ENCODE peak calls at places on chromosomes 5 and 9, in four cellular contexts. One of them, this sample, is unnamed.

GRCh38 chr5:1156033-1156753 is 44.3 kb upstream of the SLC12A7 start:
- DNase-seq in HCEC 1CT: no peak
- DNase-seq in HTR-8/SVneo: no peak
- DNase-seq in GM10248: no peak
- DNase-seq in this sample: no peak

GRCh38 chr9:109604788-109605187 is 106.7 kb upstream of the PTPN3 start:
- DNase-seq in HTR-8/SVneo: no peak
- DNase-seq in GM10248: no peak
- DNase-seq in HCEC 1CT: no peak
- DNase-seq in this sample: no peak

GRCh38 chr9:82543726-82544125 is 519.2 kb downstream of the RASEF start:
- DNase-seq in GM10248: no peak
- DNase-seq in HCEC 1CT: no peak
- DNase-seq in HTR-8/SVneo: no peak
- DNase-seq in this sample: no peak

GRCh38 chr5:113226337-113226736 is 208.5 kb downstream of the TSSK1B start:
- DNase-seq in HTR-8/SVneo: no peak
- DNase-seq in HCEC 1CT: no peak
- DNase-seq in GM10248: no peak
- DNase-seq in this sample: no peak

GRCh38 chr9:96453625-96454024 is 3.7 kb downstream of the HABP4 start:
- DNase-seq in HCEC 1CT: peak
- DNase-seq in HTR-8/SVneo: peak
- DNase-seq in GM10248: no peak
- DNase-seq in this sample: peak

GRCh38 chr9:21077842-21078241 is at the start of gene IFNB1:
- DNase-seq in GM10248: no peak
- DNase-seq in HTR-8/SVneo: no peak
- DNase-seq in HCEC 1CT: no peak
- DNase-seq in this sample: no peak

GRCh38 chr5:122612901-122613300 is 162.0 kb upstream of the SNX2 start:
- DNase-seq in GM10248: no peak
- DNase-seq in HTR-8/SVneo: no peak
- DNase-seq in HCEC 1CT: no peak
- DNase-seq in this sample: no peak

GRCh38 chr5:65382582-65382981 is 99.1 kb downstream of the ADAMTS6 start:
- DNase-seq in GM10248: no peak
- DNase-seq in HTR-8/SVneo: no peak
- DNase-seq in HCEC 1CT: peak
- DNase-seq in this sample: peak

GRCh38 chr9:69745716-69746538 is 13.9 kb downstream of the PTAR1 start:
- DNase-seq in HTR-8/SVneo: no peak
- DNase-seq in GM10248: no peak
- DNase-seq in HCEC 1CT: no peak
- DNase-seq in this sample: no peak

GRCh38 chr9:28539432-28539831 is 966.2 kb upstream of the C9orf72 start:
- DNase-seq in HCEC 1CT: no peak
- DNase-seq in GM10248: no peak
- DNase-seq in HTR-8/SVneo: no peak
- DNase-seq in this sample: no peak

GRCh38 chr5:137282216-137282615 is 216.9 kb downstream of the SPOCK1 start:
- DNase-seq in GM10248: no peak
- DNase-seq in HTR-8/SVneo: peak
- DNase-seq in HCEC 1CT: peak
- DNase-seq in this sample: no peak

GRCh38 chr5:131224387-131225191 is 39.3 kb upstream of the CDC42SE2 start:
- DNase-seq in HCEC 1CT: no peak
- DNase-seq in GM10248: peak
- DNase-seq in HTR-8/SVneo: no peak
- DNase-seq in this sample: no peak

GRCh38 chr5:177537389-177538361 is 16.7 kb downstream of the FAM193B start:
- DNase-seq in HCEC 1CT: peak
- DNase-seq in HTR-8/SVneo: peak
- DNase-seq in GM10248: no peak
- DNase-seq in this sample: no peak

GRCh38 chr5:148343049-148343413 is 7.7 kb downstream of the SPINK9 start:
- DNase-seq in HCEC 1CT: no peak
- DNase-seq in GM10248: no peak
- DNase-seq in HTR-8/SVneo: no peak
- DNase-seq in this sample: no peak

GRCh38 chr9:133731876-133732321 is 6.3 kb downstream of the SARDH start:
- DNase-seq in GM10248: no peak
- DNase-seq in HTR-8/SVneo: peak
- DNase-seq in HCEC 1CT: peak
- DNase-seq in this sample: peak

GRCh38 chr9:137194388-137194787 is 5.9 kb downstream of the SSNA1 start:
- DNase-seq in HTR-8/SVneo: no peak
- DNase-seq in HCEC 1CT: no peak
- DNase-seq in GM10248: no peak
- DNase-seq in this sample: no peak

GRCh38 chr5:151480859-151481258 is 33.5 kb downstream of the SLC36A1 start:
- DNase-seq in HTR-8/SVneo: no peak
- DNase-seq in HCEC 1CT: peak
- DNase-seq in GM10248: no peak
- DNase-seq in this sample: no peak

GRCh38 chr9:114694719-114695269 is 12.8 kb upstream of the TEX48 start:
- DNase-seq in HTR-8/SVneo: no peak
- DNase-seq in GM10248: peak
- DNase-seq in HCEC 1CT: no peak
- DNase-seq in this sample: no peak

GRCh38 chr5:142215915-142216681 is 107.5 kb downstream of the NDFIP1 start:
- DNase-seq in HTR-8/SVneo: peak
- DNase-seq in GM10248: no peak
- DNase-seq in HCEC 1CT: peak
- DNase-seq in this sample: no peak

GRCh38 chr5:176875783-176876505 is 23.2 kb downstream of the HK3 start:
- DNase-seq in HTR-8/SVneo: no peak
- DNase-seq in HCEC 1CT: no peak
- DNase-seq in GM10248: no peak
- DNase-seq in this sample: no peak

GRCh38 chr5:1468629-1469527 is 23.6 kb upstream of the SLC6A3 start:
- DNase-seq in GM10248: no peak
- DNase-seq in HTR-8/SVneo: no peak
- DNase-seq in HCEC 1CT: no peak
- DNase-seq in this sample: no peak